ENCODE peak calls at places on chromosomes 12 and 14, in eight cellular contexts. One of them, this sample, is unnamed.
A peak's percentile ranks its signal among the peaks of the same experiment; 100 is the strongest.

GRCh38 chr12:103546959-103547358 is 40.1 kb upstream of the STAB2 start:
- DNase-seq in brain microvascular endothelial cell: no peak
- DNase-seq in adrenal gland: no peak
- DNase-seq in aorta: no peak
- DNase-seq in H1: no peak
- DNase-seq in CD4-positive, alpha-beta memory T cell: no peak
- DNase-seq in choroid plexus epithelial cell: no peak
- DNase-seq in AG10803: no peak
- DNase-seq in this sample: no peak

GRCh38 chr12:124663771-124664366 is 96.5 kb upstream of the NCOR2 start:
- DNase-seq in brain microvascular endothelial cell: no peak
- DNase-seq in adrenal gland: no peak
- DNase-seq in aorta: no peak
- DNase-seq in H1: no peak
- DNase-seq in CD4-positive, alpha-beta memory T cell: no peak
- DNase-seq in choroid plexus epithelial cell: no peak
- DNase-seq in AG10803: no peak
- DNase-seq in this sample: no peak

GRCh38 chr14:104977008-104977680 is 1.0 kb downstream of the AHNAK2 start:
- DNase-seq in brain microvascular endothelial cell: no peak
- DNase-seq in adrenal gland: no peak
- DNase-seq in aorta: peak; percentile 64
- DNase-seq in H1: no peak
- DNase-seq in CD4-positive, alpha-beta memory T cell: no peak
- DNase-seq in choroid plexus epithelial cell: no peak
- DNase-seq in AG10803: no peak
- DNase-seq in this sample: no peak

GRCh38 chr12:26017484-26018211 is 59.2 kb downstream of the RASSF8 start:
- DNase-seq in brain microvascular endothelial cell: no peak
- DNase-seq in adrenal gland: no peak
- DNase-seq in aorta: no peak
- DNase-seq in H1: no peak
- DNase-seq in CD4-positive, alpha-beta memory T cell: no peak
- DNase-seq in choroid plexus epithelial cell: peak; percentile 52
- DNase-seq in AG10803: no peak
- DNase-seq in this sample: peak; percentile 15

GRCh38 chr14:101665478-101666078 is 95.9 kb upstream of the PPP2R5C start:
- DNase-seq in brain microvascular endothelial cell: peak; percentile 6
- DNase-seq in adrenal gland: peak; percentile 5
- DNase-seq in aorta: no peak
- DNase-seq in H1: no peak
- DNase-seq in CD4-positive, alpha-beta memory T cell: peak; percentile 13
- DNase-seq in choroid plexus epithelial cell: peak; percentile 72
- DNase-seq in AG10803: peak; percentile 26
- DNase-seq in this sample: peak; percentile 62

GRCh38 chr12:112795582-112795981 is 4.0 kb downstream of the RPH3A start:
- DNase-seq in brain microvascular endothelial cell: no peak
- DNase-seq in adrenal gland: no peak
- DNase-seq in aorta: no peak
- DNase-seq in H1: no peak
- DNase-seq in CD4-positive, alpha-beta memory T cell: no peak
- DNase-seq in choroid plexus epithelial cell: no peak
- DNase-seq in AG10803: no peak
- DNase-seq in this sample: no peak

GRCh38 chr14:104978774-104979691 is 859 bp upstream of the AHNAK2 start:
- DNase-seq in brain microvascular endothelial cell: no peak
- DNase-seq in adrenal gland: no peak
- DNase-seq in aorta: peak; percentile 74
- DNase-seq in H1: no peak
- DNase-seq in CD4-positive, alpha-beta memory T cell: no peak
- DNase-seq in choroid plexus epithelial cell: no peak
- DNase-seq in AG10803: no peak
- DNase-seq in this sample: no peak

GRCh38 chr14:23130875-23131274 is 11.8 kb upstream of the CEBPE start:
- DNase-seq in brain microvascular endothelial cell: no peak
- DNase-seq in adrenal gland: peak; percentile 61
- DNase-seq in aorta: no peak
- DNase-seq in H1: no peak
- DNase-seq in CD4-positive, alpha-beta memory T cell: no peak
- DNase-seq in choroid plexus epithelial cell: no peak
- DNase-seq in AG10803: no peak
- DNase-seq in this sample: no peak

GRCh38 chr12:130479401-130480125 is 141.9 kb downstream of the PIWIL1 start:
- DNase-seq in brain microvascular endothelial cell: no peak
- DNase-seq in adrenal gland: no peak
- DNase-seq in aorta: no peak
- DNase-seq in H1: no peak
- DNase-seq in CD4-positive, alpha-beta memory T cell: no peak
- DNase-seq in choroid plexus epithelial cell: no peak
- DNase-seq in AG10803: no peak
- DNase-seq in this sample: no peak

GRCh38 chr12:107791465-107792089 is 17.1 kb downstream of the ASCL4 start:
- DNase-seq in brain microvascular endothelial cell: no peak
- DNase-seq in adrenal gland: no peak
- DNase-seq in aorta: no peak
- DNase-seq in H1: no peak
- DNase-seq in CD4-positive, alpha-beta memory T cell: no peak
- DNase-seq in choroid plexus epithelial cell: no peak
- DNase-seq in AG10803: no peak
- DNase-seq in this sample: no peak

GRCh38 chr12:53062977-53063707 is 13.3 kb downstream of the TNS2 start:
- DNase-seq in brain microvascular endothelial cell: no peak
- DNase-seq in adrenal gland: peak; percentile 6
- DNase-seq in aorta: peak; percentile 74
- DNase-seq in H1: no peak
- DNase-seq in CD4-positive, alpha-beta memory T cell: no peak
- DNase-seq in choroid plexus epithelial cell: no peak
- DNase-seq in AG10803: no peak
- DNase-seq in this sample: no peak

GRCh38 chr12:96770239-96770780 is 136.7 kb upstream of the NEDD1 start:
- DNase-seq in brain microvascular endothelial cell: no peak
- DNase-seq in adrenal gland: no peak
- DNase-seq in aorta: no peak
- DNase-seq in H1: no peak
- DNase-seq in CD4-positive, alpha-beta memory T cell: no peak
- DNase-seq in choroid plexus epithelial cell: no peak
- DNase-seq in AG10803: no peak
- DNase-seq in this sample: no peak

GRCh38 chr14:26995301-26995700 is 397.5 kb upstream of the NOVA1 start:
- DNase-seq in brain microvascular endothelial cell: no peak
- DNase-seq in adrenal gland: no peak
- DNase-seq in aorta: no peak
- DNase-seq in H1: no peak
- DNase-seq in CD4-positive, alpha-beta memory T cell: no peak
- DNase-seq in choroid plexus epithelial cell: no peak
- DNase-seq in AG10803: no peak
- DNase-seq in this sample: no peak

GRCh38 chr12:117333331-117334000 is 28.0 kb downstream of the NOS1 start:
- DNase-seq in brain microvascular endothelial cell: no peak
- DNase-seq in adrenal gland: no peak
- DNase-seq in aorta: no peak
- DNase-seq in H1: no peak
- DNase-seq in CD4-positive, alpha-beta memory T cell: no peak
- DNase-seq in choroid plexus epithelial cell: no peak
- DNase-seq in AG10803: no peak
- DNase-seq in this sample: no peak

GRCh38 chr14:67987596-67987995 is 168.0 kb downstream of the RAD51B start:
- DNase-seq in brain microvascular endothelial cell: peak; percentile 93
- DNase-seq in adrenal gland: no peak
- DNase-seq in aorta: no peak
- DNase-seq in H1: no peak
- DNase-seq in CD4-positive, alpha-beta memory T cell: no peak
- DNase-seq in choroid plexus epithelial cell: peak; percentile 98
- DNase-seq in AG10803: peak; percentile 87
- DNase-seq in this sample: no peak

GRCh38 chr12:30631710-30632109 is 64.0 kb downstream of the IPO8 start:
- DNase-seq in brain microvascular endothelial cell: no peak
- DNase-seq in adrenal gland: no peak
- DNase-seq in aorta: no peak
- DNase-seq in H1: no peak
- DNase-seq in CD4-positive, alpha-beta memory T cell: no peak
- DNase-seq in choroid plexus epithelial cell: no peak
- DNase-seq in AG10803: no peak
- DNase-seq in this sample: no peak

GRCh38 chr14:53979141-53979673 is 22.6 kb upstream of the BMP4 start:
- DNase-seq in brain microvascular endothelial cell: no peak
- DNase-seq in adrenal gland: no peak
- DNase-seq in aorta: no peak
- DNase-seq in H1: no peak
- DNase-seq in CD4-positive, alpha-beta memory T cell: no peak
- DNase-seq in choroid plexus epithelial cell: no peak
- DNase-seq in AG10803: peak; percentile 77
- DNase-seq in this sample: no peak

GRCh38 chr12:113571713-113572112 is 100.0 kb upstream of the LHX5 start:
- DNase-seq in brain microvascular endothelial cell: no peak
- DNase-seq in adrenal gland: no peak
- DNase-seq in aorta: no peak
- DNase-seq in H1: no peak
- DNase-seq in CD4-positive, alpha-beta memory T cell: no peak
- DNase-seq in choroid plexus epithelial cell: no peak
- DNase-seq in AG10803: no peak
- DNase-seq in this sample: no peak

GRCh38 chr12:54294152-54294913 is 6.5 kb downstream of the NFE2 start:
- DNase-seq in brain microvascular endothelial cell: no peak
- DNase-seq in adrenal gland: peak; percentile 68
- DNase-seq in aorta: peak; percentile 84
- DNase-seq in H1: no peak
- DNase-seq in CD4-positive, alpha-beta memory T cell: peak; percentile 40
- DNase-seq in choroid plexus epithelial cell: peak; percentile 37
- DNase-seq in AG10803: peak; percentile 30
- DNase-seq in this sample: peak; percentile 53

GRCh38 chr12:6850796-6851152 is 312 bp downstream of the CDCA3 start:
- DNase-seq in brain microvascular endothelial cell: no peak
- DNase-seq in adrenal gland: peak; percentile 88
- DNase-seq in aorta: peak; percentile 80
- DNase-seq in H1: no peak
- DNase-seq in CD4-positive, alpha-beta memory T cell: no peak
- DNase-seq in choroid plexus epithelial cell: no peak
- DNase-seq in AG10803: no peak
- DNase-seq in this sample: no peak

GRCh38 chr14:101813171-101813759 is 51.8 kb downstream of the PPP2R5C start:
- DNase-seq in brain microvascular endothelial cell: no peak
- DNase-seq in adrenal gland: peak; percentile 33
- DNase-seq in aorta: no peak
- DNase-seq in H1: no peak
- DNase-seq in CD4-positive, alpha-beta memory T cell: no peak
- DNase-seq in choroid plexus epithelial cell: no peak
- DNase-seq in AG10803: no peak
- DNase-seq in this sample: no peak

GRCh38 chr12:101648195-101648594 is 49.2 kb upstream of the CHPT1 start:
- DNase-seq in brain microvascular endothelial cell: no peak
- DNase-seq in adrenal gland: no peak
- DNase-seq in aorta: no peak
- DNase-seq in H1: no peak
- DNase-seq in CD4-positive, alpha-beta memory T cell: no peak
- DNase-seq in choroid plexus epithelial cell: no peak
- DNase-seq in AG10803: no peak
- DNase-seq in this sample: no peak

GRCh38 chr14:74572829-74573360 is 39.1 kb downstream of the LTBP2 start:
- DNase-seq in brain microvascular endothelial cell: peak; percentile 36
- DNase-seq in adrenal gland: no peak
- DNase-seq in aorta: peak; percentile 47
- DNase-seq in H1: no peak
- DNase-seq in CD4-positive, alpha-beta memory T cell: no peak
- DNase-seq in choroid plexus epithelial cell: peak; percentile 62
- DNase-seq in AG10803: no peak
- DNase-seq in this sample: no peak
- H3K4me3 ChIP-seq in brain microvascular endothelial cell: peak overlapping the region; percentile 23
- H3K4me3 ChIP-seq in adrenal gland: no peak overlapping the region
- H3K4me3 ChIP-seq in aorta: no peak overlapping the region
- H3K4me3 ChIP-seq in H1: no peak overlapping the region
- H3K4me3 ChIP-seq in CD4-positive, alpha-beta memory T cell: no peak overlapping the region
- H3K4me3 ChIP-seq in choroid plexus epithelial cell: peak overlapping the region; percentile 33
- H3K4me3 ChIP-seq in AG10803: peak overlapping the region; percentile 30
- H3K4me3 ChIP-seq in this sample: no peak overlapping the region

GRCh38 chr12:80939231-80939950 is 1.7 kb upstream of the LIN7A start:
- DNase-seq in brain microvascular endothelial cell: peak; percentile 19
- DNase-seq in adrenal gland: no peak
- DNase-seq in aorta: no peak
- DNase-seq in H1: no peak
- DNase-seq in CD4-positive, alpha-beta memory T cell: no peak
- DNase-seq in choroid plexus epithelial cell: peak; percentile 67
- DNase-seq in AG10803: peak; percentile 9
- DNase-seq in this sample: no peak
- H3K4me3 ChIP-seq in brain microvascular endothelial cell: no peak overlapping the region
- H3K4me3 ChIP-seq in adrenal gland: no peak overlapping the region
- H3K4me3 ChIP-seq in aorta: no peak overlapping the region
- H3K4me3 ChIP-seq in H1: no peak overlapping the region
- H3K4me3 ChIP-seq in CD4-positive, alpha-beta memory T cell: no peak overlapping the region
- H3K4me3 ChIP-seq in choroid plexus epithelial cell: no peak overlapping the region
- H3K4me3 ChIP-seq in AG10803: no peak overlapping the region
- H3K4me3 ChIP-seq in this sample: no peak overlapping the region

DNA sequence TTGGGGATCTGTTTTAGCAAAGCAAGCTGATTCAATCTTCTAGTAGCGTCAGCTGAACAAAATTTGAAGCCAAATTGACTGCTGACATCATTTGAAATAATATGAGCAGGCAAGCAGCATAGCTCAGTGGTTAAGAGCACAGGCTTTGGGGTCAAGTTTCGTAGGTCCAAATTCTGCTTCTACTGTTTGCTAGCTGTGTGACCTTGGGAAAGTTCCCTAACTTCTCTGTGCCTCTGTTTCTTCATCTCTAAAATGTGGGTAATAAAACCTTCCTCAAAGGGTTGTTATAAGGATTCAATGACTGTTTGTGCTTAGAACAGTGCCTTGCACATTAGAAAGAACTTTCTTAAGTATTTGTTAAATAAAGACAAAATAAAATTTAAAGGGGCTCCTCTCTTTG is 12.7 kb downstream of the GPR19 start:
- DNase-seq in brain microvascular endothelial cell: no peak
- DNase-seq in adrenal gland: no peak
- DNase-seq in aorta: no peak
- DNase-seq in H1: no peak
- DNase-seq in CD4-positive, alpha-beta memory T cell: no peak
- DNase-seq in choroid plexus epithelial cell: no peak
- DNase-seq in AG10803: no peak
- DNase-seq in this sample: no peak
- H3K4me3 ChIP-seq in brain microvascular endothelial cell: no peak overlapping the region
- H3K4me3 ChIP-seq in adrenal gland: no peak overlapping the region
- H3K4me3 ChIP-seq in aorta: no peak overlapping the region
- H3K4me3 ChIP-seq in H1: peak overlapping the region; percentile 81
- H3K4me3 ChIP-seq in CD4-positive, alpha-beta memory T cell: no peak overlapping the region
- H3K4me3 ChIP-seq in choroid plexus epithelial cell: no peak overlapping the region
- H3K4me3 ChIP-seq in AG10803: no peak overlapping the region
- H3K4me3 ChIP-seq in this sample: no peak overlapping the region

DNA sequence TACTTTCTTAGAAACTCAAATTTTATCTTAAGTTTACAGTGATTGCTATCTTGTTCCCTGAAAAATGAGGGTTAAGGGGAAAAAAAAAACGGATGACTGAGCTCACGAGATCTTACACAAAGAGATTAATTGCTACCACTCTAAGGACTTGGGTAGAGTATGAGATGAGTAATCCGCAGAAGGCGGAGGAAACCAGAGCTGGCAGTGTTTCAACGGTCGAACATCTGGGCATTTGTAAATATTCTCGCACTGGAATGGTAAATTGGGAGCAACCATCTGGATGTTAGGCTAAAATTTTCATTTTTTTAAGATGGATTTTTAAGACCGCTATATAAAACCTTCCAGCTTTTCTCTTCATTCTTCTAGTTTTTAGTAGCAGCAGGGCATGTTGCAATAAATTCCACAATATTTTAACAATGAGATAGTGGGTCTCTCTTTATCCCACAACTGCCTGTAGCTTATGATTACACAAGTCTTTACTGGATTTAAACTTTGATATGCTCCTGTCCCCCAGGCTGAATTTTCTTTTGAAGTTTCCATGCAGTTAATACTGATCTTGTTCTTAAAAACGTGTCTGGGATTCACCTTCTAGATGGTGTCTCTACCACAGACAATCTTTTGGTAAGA is 1324.1 kb downstream of the AACS start:
- DNase-seq in brain microvascular endothelial cell: no peak
- DNase-seq in adrenal gland: no peak
- DNase-seq in aorta: no peak
- DNase-seq in H1: no peak
- DNase-seq in CD4-positive, alpha-beta memory T cell: no peak
- DNase-seq in choroid plexus epithelial cell: no peak
- DNase-seq in AG10803: peak; percentile 84
- DNase-seq in this sample: no peak
- H3K4me3 ChIP-seq in brain microvascular endothelial cell: no peak overlapping the region
- H3K4me3 ChIP-seq in adrenal gland: no peak overlapping the region
- H3K4me3 ChIP-seq in aorta: no peak overlapping the region
- H3K4me3 ChIP-seq in H1: no peak overlapping the region
- H3K4me3 ChIP-seq in CD4-positive, alpha-beta memory T cell: no peak overlapping the region
- H3K4me3 ChIP-seq in choroid plexus epithelial cell: no peak overlapping the region
- H3K4me3 ChIP-seq in AG10803: no peak overlapping the region
- H3K4me3 ChIP-seq in this sample: no peak overlapping the region

This sample was measured in Jurkat, Clone E6-1.